ENCODE peak calls at places on chromosome 14, in five cellular contexts. K, Z, D, W and F are unnamed samples. For H3K27me3, the result is how much of the 10 kb centered on the place peaks cover.

GRCh38 chr14:95774265-95775160 is 60.6 kb upstream of the TCL1A start:
- DNase-seq in Z (peak), D (peak), W (peak), K (peak), F (peak)

GRCh38 chr14:20652996-20653975 is 11.8 kb upstream of the OR6S1 start:
- DNase-seq in W (peak), K (peak), D (peak), Z (no peak), F (peak)

GRCh38 chr14:68986926-68987652 is 8.0 kb upstream of the ACTN1 start:
- DNase-seq in Z (no peak), K (peak), W (no peak), D (no peak), F (no peak)

GRCh38 chr14:105315941-105316562 is 1.5 kb downstream of the PACS2 start:
- DNase-seq in K (no peak), D (no peak), Z (peak), W (no peak), F (no peak)

GRCh38 chr14:33218030-33218429 is 279.4 kb downstream of the NPAS3 start:
- DNase-seq in D (no peak), K (no peak), W (no peak), Z (no peak), F (no peak)

GRCh38 chr14:52694761-52695480 is 437 bp downstream of the ERO1A start:
- DNase-seq in D (peak), K (peak), W (peak), Z (peak), F (peak)

GRCh38 chr14:69001375-69001774 is 22.3 kb upstream of the ACTN1 start:
- DNase-seq in K (no peak), W (no peak), Z (no peak), D (no peak), F (no peak)

GRCh38 chr14:85415015-85415712 is 114.8 kb upstream of the FLRT2 start:
- DNase-seq in D (no peak), K (peak), Z (no peak), W (no peak), F (peak)

GRCh38 chr14:23443881-23444280 is 8.4 kb upstream of the MYH7 start:
- DNase-seq in W (no peak), K (no peak), D (no peak), Z (no peak), F (no peak)
- H3K27me3 ChIP-seq in W (under half), K (under half), D (under half), Z (under half), F (half or more)

GRCh38 chr14:65860956-65861631 is 448.6 kb downstream of the FUT8 start:
- DNase-seq in D (no peak), K (no peak), Z (no peak), W (no peak), F (no peak)
- TF ChIP-seq SMC3 in D (no peak), K (no peak), Z (no peak), W (no peak), F (no peak)

GRCh38 chr14:22265319-22266140 is 323.5 kb downstream of the DAD1 start:
- DNase-seq in D (no peak), Z (no peak), K (peak), W (no peak), F (no peak)
- TF ChIP-seq RFX5 in D (no peak), Z (no peak), K (no peak), W (no peak), F (no peak)

DNA sequence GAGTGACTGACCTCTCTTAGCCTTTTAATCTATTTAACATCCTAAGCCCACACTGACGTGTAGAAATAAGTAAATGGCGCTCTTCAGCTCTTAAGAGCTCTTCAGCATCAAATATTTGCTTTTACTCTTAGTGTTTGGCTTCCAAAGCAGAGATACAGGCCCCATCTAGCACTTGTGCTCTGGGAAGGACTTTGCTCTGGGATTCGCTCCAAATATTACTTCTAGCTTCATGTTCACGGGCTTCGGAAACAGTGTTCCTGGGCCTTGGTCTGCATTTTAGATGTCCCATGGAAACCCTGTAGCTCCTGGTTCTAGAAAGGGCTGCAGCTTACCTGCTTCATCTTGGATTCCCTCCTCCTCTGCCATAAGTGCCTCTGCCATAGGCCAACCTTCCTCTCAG is 2.7 kb upstream of the NKX2-8 start:
- DNase-seq in Z (no peak), W (no peak), D (no peak), K (no peak), F (peak)
- H3K27me3 ChIP-seq in Z (half or more), W (under half), D (under half), K (half or more), F (under half)

GRCh38 chr14:90403065-90403464 is 6.2 kb downstream of the CALM1 start:
- DNase-seq in K (no peak), Z (no peak), W (no peak), D (no peak), F (no peak)
- TF ChIP-seq SMC3 in K (no peak), Z (no peak), W (no peak), D (no peak), F (no peak)

DNA sequence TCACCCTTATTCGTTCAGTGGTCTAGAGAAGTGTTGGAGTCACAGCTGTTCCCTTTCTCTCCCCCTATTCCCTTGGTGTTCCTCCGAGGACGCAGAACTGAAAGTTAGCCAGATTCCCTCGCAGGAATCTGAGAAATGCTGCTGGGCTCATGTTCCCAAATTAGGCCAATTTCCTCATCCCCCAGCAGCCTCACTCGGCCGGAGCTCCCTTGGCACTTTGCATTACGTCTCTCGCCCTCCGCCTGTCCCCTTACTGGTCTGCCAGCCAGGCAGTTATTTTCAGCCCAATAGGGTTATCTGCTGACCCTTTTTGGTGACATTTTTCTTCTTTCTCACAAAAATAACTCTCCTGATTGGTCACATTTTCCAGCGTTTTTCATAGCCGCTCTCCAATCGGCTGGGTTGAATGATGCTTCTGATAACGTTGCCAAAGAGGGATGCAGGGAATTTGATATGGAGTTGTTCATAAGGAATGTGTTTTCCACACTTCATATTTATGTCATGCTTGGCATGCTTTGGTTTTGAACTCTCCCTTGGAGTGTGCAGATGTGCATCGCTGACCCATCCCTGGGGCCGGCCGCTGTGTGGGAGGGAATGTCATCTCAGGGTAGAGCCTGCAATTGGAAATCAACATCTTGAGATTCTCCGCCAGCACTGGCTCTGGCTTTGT is 9.9 kb downstream of the IFT43 start:
- DNase-seq in W (no peak), K (peak), Z (no peak), D (no peak), F (no peak)
- TF ChIP-seq RFX5 in W (no peak), K (no peak), Z (no peak), D (no peak), F (no peak)

DNA sequence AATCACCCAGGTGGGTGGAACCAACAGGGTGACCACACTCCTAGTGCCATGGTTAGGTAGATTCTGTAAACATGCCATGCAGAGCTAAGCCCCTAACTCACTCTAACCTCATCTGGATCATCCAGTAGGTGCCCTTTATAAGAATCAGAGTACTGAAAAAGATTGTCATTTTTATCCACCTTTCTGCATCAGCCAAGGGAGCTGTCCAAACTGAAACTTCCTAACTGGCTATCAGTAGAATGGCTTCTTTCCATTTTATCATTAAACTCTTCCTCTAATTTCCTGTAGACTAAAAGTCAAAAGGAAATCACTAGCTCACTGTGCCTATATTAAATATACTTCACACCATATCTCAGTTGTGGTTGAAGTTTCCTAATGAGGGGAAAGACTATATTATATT is 6.5 kb downstream of the KCNK10 start:
- DNase-seq in W (no peak), D (no peak), Z (no peak), K (no peak), F (no peak)
- H3K27me3 ChIP-seq in W (under half), D (under half), Z (under half), K (under half), F (under half)

GRCh38 chr14:90426663-90427062 is 29.8 kb downstream of the CALM1 start:
- DNase-seq in W (no peak), Z (peak), K (no peak), D (no peak), F (no peak)
- TF ChIP-seq SMC3 in W (no peak), Z (no peak), K (no peak), D (no peak), F (no peak)